ENCODE peak calls at places on chromosome 12, in four cellular contexts. One of them, this sample, is unnamed.

GRCh38 chr12:57342207-57342691 is 88.6 kb downstream of the R3HDM2 start:
- DNase-seq in MCF 10A: no peak
- DNase-seq in Right ventricle myocardium inferior: no peak
- DNase-seq in DMS79: peak; percentile 17
- DNase-seq in this sample: no peak

GRCh38 chr12:1767407-1768090 is 52.8 kb upstream of the LRTM2 start:
- DNase-seq in MCF 10A: no peak
- DNase-seq in Right ventricle myocardium inferior: no peak
- DNase-seq in DMS79: no peak
- DNase-seq in this sample: peak; percentile 15

GRCh38 chr12:124651508-124652273 is 84.3 kb upstream of the NCOR2 start:
- DNase-seq in MCF 10A: no peak
- DNase-seq in Right ventricle myocardium inferior: no peak
- DNase-seq in DMS79: no peak
- DNase-seq in this sample: no peak

GRCh38 chr12:110637869-110638441 is 24.0 kb downstream of the TCTN1 start:
- DNase-seq in MCF 10A: no peak
- DNase-seq in Right ventricle myocardium inferior: no peak
- DNase-seq in DMS79: no peak
- DNase-seq in this sample: no peak

GRCh38 chr12:101097829-101098580 is 112.0 kb downstream of the SLC5A8 start:
- DNase-seq in MCF 10A: no peak
- DNase-seq in Right ventricle myocardium inferior: no peak
- DNase-seq in DMS79: peak; percentile 84
- DNase-seq in this sample: no peak

GRCh38 chr12:105445261-105446015 is 114.9 kb downstream of the C12orf75 start:
- DNase-seq in MCF 10A: no peak
- DNase-seq in Right ventricle myocardium inferior: no peak
- DNase-seq in DMS79: no peak
- DNase-seq in this sample: peak; percentile 69

GRCh38 chr12:94258593-94258992 is 110.2 kb downstream of the PLXNC1 start:
- DNase-seq in MCF 10A: no peak
- DNase-seq in Right ventricle myocardium inferior: no peak
- DNase-seq in DMS79: no peak
- DNase-seq in this sample: no peak

GRCh38 chr12:46269429-46270241 is 792 bp upstream of the SLC38A1 start:
- DNase-seq in MCF 10A: peak; percentile 45
- DNase-seq in Right ventricle myocardium inferior: peak; percentile 81
- DNase-seq in DMS79: peak; percentile 81
- DNase-seq in this sample: peak; percentile 76

GRCh38 chr12:28191018-28191595 is 851 bp downstream of the CCDC91 start:
- DNase-seq in MCF 10A: peak; percentile 84
- DNase-seq in Right ventricle myocardium inferior: no peak
- DNase-seq in DMS79: no peak
- DNase-seq in this sample: peak; percentile 75

GRCh38 chr12:28217805-28218204 is 27.5 kb downstream of the CCDC91 start:
- DNase-seq in MCF 10A: no peak
- DNase-seq in Right ventricle myocardium inferior: no peak
- DNase-seq in DMS79: no peak
- DNase-seq in this sample: no peak

GRCh38 chr12:123726244-123726643 is 14.1 kb downstream of the ATP6V0A2 start:
- DNase-seq in MCF 10A: no peak
- DNase-seq in Right ventricle myocardium inferior: no peak
- DNase-seq in DMS79: no peak
- DNase-seq in this sample: no peak

GRCh38 chr12:15209782-15210181 is 11.4 kb downstream of the RERG start:
- DNase-seq in MCF 10A: peak; percentile 79
- DNase-seq in Right ventricle myocardium inferior: no peak
- DNase-seq in DMS79: no peak
- DNase-seq in this sample: no peak

GRCh38 chr12:94329366-94329765 is 130.3 kb downstream of the CEP83 start:
- DNase-seq in MCF 10A: peak; percentile 2
- DNase-seq in Right ventricle myocardium inferior: no peak
- DNase-seq in DMS79: no peak
- DNase-seq in this sample: no peak

GRCh38 chr12:64890873-64891468 is 66.5 kb downstream of the TBC1D30 start:
- DNase-seq in MCF 10A: peak; percentile 71
- DNase-seq in Right ventricle myocardium inferior: no peak
- DNase-seq in DMS79: no peak
- DNase-seq in this sample: peak; percentile 88

GRCh38 chr12:65640489-65640901 is 183.8 kb upstream of the HMGA2 start:
- DNase-seq in MCF 10A: no peak
- DNase-seq in Right ventricle myocardium inferior: no peak
- DNase-seq in DMS79: no peak
- DNase-seq in this sample: no peak

GRCh38 chr12:57896139-57896436 is 45.3 kb upstream of the ATP23 start:
- DNase-seq in MCF 10A: no peak
- DNase-seq in Right ventricle myocardium inferior: no peak
- DNase-seq in DMS79: no peak
- DNase-seq in this sample: no peak

GRCh38 chr12:103858953-103859601 is 18.0 kb upstream of the NT5DC3 start:
- DNase-seq in MCF 10A: peak; percentile 89
- DNase-seq in Right ventricle myocardium inferior: no peak
- DNase-seq in DMS79: peak; percentile 16
- DNase-seq in this sample: peak; percentile 99

GRCh38 chr12:120225852-120226640 is 25.1 kb upstream of the RPLP0 start:
- DNase-seq in MCF 10A: peak; percentile 47
- DNase-seq in Right ventricle myocardium inferior: peak; percentile 76
- DNase-seq in DMS79: no peak
- DNase-seq in this sample: no peak

GRCh38 chr12:58977476-58977875 is 57.2 kb upstream of the LRIG3 start:
- DNase-seq in MCF 10A: no peak
- DNase-seq in Right ventricle myocardium inferior: no peak
- DNase-seq in DMS79: no peak
- DNase-seq in this sample: no peak

GRCh38 chr12:49983892-49984291 is 11.1 kb downstream of the AQP6 start:
- DNase-seq in MCF 10A: peak; percentile 45
- DNase-seq in Right ventricle myocardium inferior: no peak
- DNase-seq in DMS79: peak; percentile 57
- DNase-seq in this sample: peak; percentile 58

GRCh38 chr12:8832500-8832899 is 10.1 kb downstream of the A2ML1 start:
- DNase-seq in MCF 10A: no peak
- DNase-seq in Right ventricle myocardium inferior: no peak
- DNase-seq in DMS79: no peak
- DNase-seq in this sample: no peak

GRCh38 chr12:52495385-52495784 is 2.3 kb upstream of the KRT6A start:
- DNase-seq in MCF 10A: peak; percentile 95
- DNase-seq in Right ventricle myocardium inferior: no peak
- DNase-seq in DMS79: peak; percentile 63
- DNase-seq in this sample: peak; percentile 75

GRCh38 chr12:106113042-106113441 is 25.7 kb downstream of the NUAK1 start:
- DNase-seq in MCF 10A: peak; percentile 49
- DNase-seq in Right ventricle myocardium inferior: no peak
- DNase-seq in DMS79: no peak
- DNase-seq in this sample: peak; percentile 81

GRCh38 chr12:48686037-48686595 is 4.1 kb upstream of the KANSL2 start:
- DNase-seq in MCF 10A: no peak
- DNase-seq in Right ventricle myocardium inferior: no peak
- DNase-seq in DMS79: no peak
- DNase-seq in this sample: no peak

GRCh38 chr12:6819069-6820030 is 2.3 kb upstream of the GPR162 start:
- DNase-seq in MCF 10A: no peak
- DNase-seq in Right ventricle myocardium inferior: no peak
- DNase-seq in DMS79: no peak
- DNase-seq in this sample: no peak

GRCh38 chr12:131223791-131224567 is 270.3 kb downstream of the ADGRD1 start:
- DNase-seq in MCF 10A: peak; percentile 61
- DNase-seq in Right ventricle myocardium inferior: no peak
- DNase-seq in DMS79: no peak
- DNase-seq in this sample: peak; percentile 12

GRCh38 chr12:77102691-77103090 is 37.3 kb upstream of the E2F7 start:
- DNase-seq in MCF 10A: peak; percentile 25
- DNase-seq in Right ventricle myocardium inferior: no peak
- DNase-seq in DMS79: no peak
- DNase-seq in this sample: peak; percentile 81

GRCh38 chr12:111038941-111039340 is 118.6 kb upstream of the MYL2 start:
- DNase-seq in MCF 10A: no peak
- DNase-seq in Right ventricle myocardium inferior: no peak
- DNase-seq in DMS79: no peak
- DNase-seq in this sample: no peak

GRCh38 chr12:570237-570925 is 92.9 kb downstream of the NINJ2 start:
- DNase-seq in MCF 10A: peak; percentile 92
- DNase-seq in Right ventricle myocardium inferior: peak; percentile 86
- DNase-seq in DMS79: no peak
- DNase-seq in this sample: peak; percentile 81

This sample was measured in PC-3.